ENCODE peak calls at places on chromosomes 11 and 22, in six cellular contexts. O, I, X, F, G and U are unnamed samples.

GRCh38 chr11:35259529-35259928 is 120.6 kb downstream of the CD44 start:
- DNase-seq in O (no peak), I (no peak), X (no peak), F (no peak), G (no peak), U (no peak)

GRCh38 chr11:3707176-3707575 is 36.0 kb upstream of the CHRNA10 start:
- DNase-seq in O (no peak), I (no peak), X (no peak), F (no peak), G (no peak), U (no peak)

GRCh38 chr11:9462806-9463537 is 2.2 kb downstream of the ZNF143 start:
- DNase-seq in O (no peak), I (no peak), X (no peak), F (no peak), G (no peak), U (no peak)

GRCh38 chr11:44208976-44209603 is 100.8 kb downstream of the ALX4 start:
- DNase-seq in O (no peak), I (no peak), X (no peak), F (no peak), G (no peak), U (no peak)

GRCh38 chr11:100727410-100727809 is 40.3 kb downstream of the ARHGAP42 start:
- DNase-seq in O (no peak), I (no peak), X (no peak), F (no peak), G (no peak), U (no peak)

GRCh38 chr11:110454609-110455008 is 24.9 kb downstream of the FDX1 start:
- DNase-seq in O (no peak), I (no peak), X (no peak), F (no peak), G (no peak), U (no peak)

GRCh38 chr11:34292546-34292945 is 65.3 kb downstream of the ABTB2 start:
- DNase-seq in O (no peak), I (no peak), X (no peak), F (no peak), G (no peak), U (no peak)

GRCh38 chr11:119590651-119591308 is 138.2 kb downstream of the NECTIN1 start:
- DNase-seq in O (no peak), I (no peak), X (no peak), F (no peak), G (no peak), U (peak)

GRCh38 chr11:68118753-68119448 is 2.3 kb downstream of the CHKA start:
- DNase-seq in O (peak), I (no peak), X (no peak), F (no peak), G (peak), U (peak)

GRCh38 chr11:9530901-9531625 is 42.4 kb upstream of the WEE1 start:
- DNase-seq in O (no peak), I (no peak), X (no peak), F (no peak), G (no peak), U (no peak)

GRCh38 chr22:45072322-45072903 is 62.6 kb upstream of the PHF21B start:
- DNase-seq in O (no peak), I (no peak), X (no peak), F (peak), G (no peak), U (no peak)

GRCh38 chr22:19052941-19053551 is 69.2 kb downstream of the DGCR2 start:
- DNase-seq in O (no peak), I (no peak), X (no peak), F (no peak), G (peak), U (no peak)

GRCh38 chr11:36155770-36156485 is 133.3 kb downstream of the COMMD9 start:
- DNase-seq in O (no peak), I (no peak), X (no peak), F (no peak), G (no peak), U (no peak)

GRCh38 chr11:104522650-104523049 is 358.7 kb upstream of the PDGFD start:
- DNase-seq in O (no peak), I (no peak), X (no peak), F (no peak), G (no peak), U (no peak)

GRCh38 chr11:1650034-1650917 is 20.7 kb downstream of the KRTAP5-5 start:
- DNase-seq in O (no peak), I (no peak), X (no peak), F (no peak), G (peak), U (no peak)

GRCh38 chr11:78033040-78033439 is 10.0 kb upstream of the KCTD14 start:
- DNase-seq in O (no peak), I (no peak), X (no peak), F (no peak), G (no peak), U (no peak)

GRCh38 chr11:107565219-107565937 is at the start of gene ALKBH8:
- DNase-seq in O (peak), I (no peak), X (peak), F (no peak), G (peak), U (peak)

GRCh38 chr11:10439924-10440323 is 15.1 kb upstream of the AMPD3 start:
- DNase-seq in O (no peak), I (no peak), X (no peak), F (no peak), G (no peak), U (no peak)

GRCh38 chr11:47260366-47260765 is 2.6 kb downstream of the NR1H3 start:
- DNase-seq in O (no peak), I (no peak), X (no peak), F (no peak), G (no peak), U (no peak)

GRCh38 chr11:96358321-96358720 is 15.3 kb upstream of the MAML2 start:
- DNase-seq in O (no peak), I (no peak), X (no peak), F (no peak), G (no peak), U (no peak)

GRCh38 chr11:67640758-67641113 is 1.2 kb upstream of the TBX10 start:
- DNase-seq in O (no peak), I (no peak), X (no peak), F (no peak), G (no peak), U (no peak)

GRCh38 chr22:24506802-24507438 is 11.8 kb downstream of the UPB1 start:
- DNase-seq in O (peak), I (no peak), X (no peak), F (no peak), G (no peak), U (no peak)

GRCh38 chr22:48888466-48889208 is 939.0 kb downstream of the BRD1 start:
- DNase-seq in O (no peak), I (no peak), X (no peak), F (no peak), G (peak), U (no peak)

GRCh38 chr11:31817054-31817620 is 6.0 kb upstream of the PAX6 start:
- DNase-seq in O (peak), I (no peak), X (no peak), F (no peak), G (peak), U (no peak)

GRCh38 chr11:3834349-3835099 is 6.2 kb downstream of the RHOG start:
- DNase-seq in O (peak), I (no peak), X (no peak), F (no peak), G (no peak), U (peak)

GRCh38 chr11:116379185-116379828 is 393.5 kb downstream of the BUD13 start:
- DNase-seq in O (no peak), I (no peak), X (no peak), F (no peak), G (no peak), U (no peak)

GRCh38 chr11:25449100-25449499 is 882.8 kb upstream of the ANO3 start:
- DNase-seq in O (no peak), I (no peak), X (no peak), F (no peak), G (no peak), U (no peak)

GRCh38 chr11:62409831-62410230 is 9.0 kb upstream of the SCGB1A1 start:
- DNase-seq in O (no peak), I (no peak), X (no peak), F (no peak), G (no peak), U (no peak)

GRCh38 chr22:42934338-42934737 is 77.3 kb upstream of the ARFGAP3 start:
- DNase-seq in O (no peak), I (no peak), X (no peak), F (no peak), G (no peak), U (no peak)

DNA sequence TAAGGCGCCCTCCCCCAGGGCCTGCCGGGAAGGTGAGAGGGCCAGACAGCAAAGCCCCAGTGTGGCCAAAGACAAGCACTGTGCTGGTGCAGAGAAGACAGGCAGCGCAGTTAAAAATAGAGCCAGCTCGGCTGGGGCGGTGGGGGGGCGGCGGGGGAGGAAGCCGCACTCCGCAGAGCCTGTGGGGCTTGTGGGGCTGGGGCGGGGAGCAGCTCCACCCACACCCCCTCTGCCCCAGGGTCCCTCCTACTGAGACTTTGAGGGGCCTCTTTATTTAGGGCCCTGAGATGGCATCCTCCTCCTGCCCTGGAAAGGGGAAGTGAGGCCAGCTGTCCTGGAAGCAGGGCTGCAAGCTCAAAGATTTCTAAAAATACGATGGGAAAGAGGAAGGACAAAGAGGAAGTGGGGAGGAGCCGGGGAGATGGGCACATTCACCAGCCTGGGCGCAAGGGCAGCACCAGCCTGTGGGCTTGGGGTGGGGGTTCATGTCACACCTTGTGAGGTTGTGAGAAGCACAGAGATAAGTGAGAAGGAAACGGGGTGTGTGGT is 2.6 kb downstream of the CYTH4 start:
- DNase-seq in O (peak), I (peak), X (no peak), F (no peak), G (peak), U (peak)
- TF ChIP-seq POLR2AphosphoS5 in O (peak), I (no peak), X (no peak), F (no peak), G (no peak), U (no peak)

GRCh38 chr11:65981101-65981740 is 19.7 kb downstream of the SART1 start:
- DNase-seq in O (no peak), I (no peak), X (no peak), F (no peak), G (peak), U (no peak)
- TF ChIP-seq POLR2AphosphoS5 in O (no peak), I (peak), X (no peak), F (no peak), G (no peak), U (no peak)

GRCh38 chr11:18078909-18079308 is 27.0 kb downstream of the SAAL1 start:
- DNase-seq in O (no peak), I (no peak), X (no peak), F (no peak), G (no peak), U (no peak)

GRCh38 chr11:18075444-18075843 is 29.4 kb upstream of the TPH1 start:
- DNase-seq in O (no peak), I (no peak), X (no peak), F (no peak), G (no peak), U (no peak)

GRCh38 chr11:18081551-18081950 is 24.3 kb downstream of the SAAL1 start:
- DNase-seq in O (no peak), I (no peak), X (no peak), F (no peak), G (no peak), U (no peak)

GRCh38 chr11:18080451-18080850 is 25.4 kb downstream of the SAAL1 start:
- DNase-seq in O (no peak), I (no peak), X (no peak), F (no peak), G (no peak), U (no peak)
- TF ChIP-seq POLR2AphosphoS5 in O (no peak), I (no peak), X (no peak), F (no peak), G (no peak), U (no peak)

GRCh38 chr11:72752088-72752914 is at the start of gene ARAP1:
- DNase-seq in O (peak), I (peak), X (peak), F (peak), G (peak), U (peak)
- TF ChIP-seq POLR2AphosphoS5 in O (no peak), I (peak), X (peak), F (peak), G (no peak), U (no peak)

GRCh38 chr11:75596914-75597313 is 34.9 kb downstream of the SERPINH1 start:
- DNase-seq in O (no peak), I (no peak), X (no peak), F (no peak), G (peak), U (no peak)
- TF ChIP-seq POLR2AphosphoS5 in O (no peak), I (no peak), X (no peak), F (no peak), G (no peak), U (no peak)

GRCh38 chr11:65440831-65441499 is 18.4 kb downstream of the NEAT1 start:
- DNase-seq in O (no peak), I (no peak), X (no peak), F (no peak), G (peak), U (no peak)

GRCh38 chr11:65444314-65445051 is 21.9 kb downstream of the NEAT1 start:
- DNase-seq in O (no peak), I (no peak), X (no peak), F (no peak), G (peak), U (no peak)

GRCh38 chr11:65445101-65445603 is 22.6 kb downstream of the NEAT1 start:
- DNase-seq in O (no peak), I (no peak), X (no peak), F (no peak), G (no peak), U (no peak)

GRCh38 chr11:65445604-65446445 is 23.2 kb downstream of the NEAT1 start:
- DNase-seq in O (no peak), I (no peak), X (no peak), F (no peak), G (peak), U (peak)

DNA sequence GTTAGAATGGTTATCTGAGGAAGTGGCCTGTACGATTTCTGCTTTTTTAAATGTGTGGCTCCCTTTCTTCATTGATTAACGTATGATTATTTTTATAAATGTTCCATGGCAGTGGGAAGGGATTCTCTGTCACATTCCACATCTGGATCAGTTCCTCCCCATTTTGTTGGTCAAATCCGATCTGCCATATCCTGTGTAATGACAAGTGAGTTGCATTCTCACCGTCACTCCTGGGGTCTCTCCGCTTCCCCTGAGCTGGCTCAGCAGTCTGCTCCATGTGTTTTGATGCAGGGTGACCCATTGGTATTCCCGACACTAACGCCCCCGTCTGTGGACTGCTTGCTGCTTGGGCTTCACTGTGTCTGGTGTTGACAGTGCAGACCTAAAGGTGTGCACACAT is 20.4 kb downstream of the NEAT1 start:
- DNase-seq in O (no peak), I (no peak), X (no peak), F (no peak), G (no peak), U (no peak)
- TF ChIP-seq POLR2AphosphoS5 in O (no peak), I (no peak), X (no peak), F (peak), G (peak), U (peak)

GRCh38 chr11:86740628-86741488 is 59.5 kb upstream of the PRSS23 start:
- DNase-seq in O (no peak), I (no peak), X (peak), F (peak), G (peak), U (no peak)
- TF ChIP-seq POLR2AphosphoS5 in O (no peak), I (no peak), X (peak), F (peak), G (peak), U (peak)

DNA sequence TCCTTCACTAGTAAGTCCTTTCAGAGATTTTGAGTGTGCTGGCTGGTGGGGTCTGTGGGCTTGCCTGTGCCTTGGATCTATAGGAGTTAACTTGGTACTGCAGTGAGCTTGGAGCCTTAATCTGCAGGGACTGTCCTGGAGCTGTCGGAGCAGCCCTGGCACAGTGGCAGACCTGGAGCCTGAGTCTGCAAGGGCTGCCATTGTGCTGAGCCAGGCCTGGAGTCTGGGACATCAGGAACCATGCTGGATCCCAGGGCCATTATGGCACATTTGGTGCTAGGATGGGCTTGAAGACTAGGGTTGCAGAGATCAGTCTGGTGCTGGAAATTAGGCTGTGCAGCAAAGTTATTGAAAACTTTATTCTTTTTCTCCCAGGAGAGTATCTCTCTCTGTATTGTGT is 665.4 kb downstream of the METTL15 start:
- DNase-seq in O (no peak), I (no peak), X (no peak), F (no peak), G (no peak), U (no peak)
- TF ChIP-seq POLR2AphosphoS5 in O (no peak), I (no peak), X (no peak), F (no peak), G (no peak), U (no peak)

GRCh38 chr11:11592146-11592684 is 29.6 kb downstream of the GALNT18 start:
- DNase-seq in O (no peak), I (no peak), X (no peak), F (no peak), G (no peak), U (no peak)
- TF ChIP-seq POLR2AphosphoS5 in O (no peak), I (no peak), X (no peak), F (no peak), G (no peak), U (no peak)